ENCODE peak calls at places on chromosomes 5 and 9, in five cellular contexts. D is GM12878, I is HCT116, Z is IMR-90, S is endodermal cell. R is an unnamed sample.

GRCh38 chr5:119355244-119355635 is 579 bp upstream of the TNFAIP8 start:
- DNase-seq in D (no peak), I (no peak), Z (no peak), S (peak; percentile 73), R (peak; percentile 75)

GRCh38 chr5:160970605-160971191 is 118.7 kb upstream of the ATP10B start:
- DNase-seq in D (no peak), I (no peak), Z (no peak), S (no peak), R (no peak)

GRCh38 chr9:34522971-34523797 is at the start of gene ENHO:
- DNase-seq in D (no peak), I (peak; percentile 76), Z (peak; percentile 75), S (peak; percentile 98), R (peak; percentile 95)

GRCh38 chr9:127973169-127974001 is 7.4 kb downstream of the EEIG1 start:
- DNase-seq in D (no peak), I (no peak), Z (no peak), S (peak; percentile 48), R (no peak)

GRCh38 chr5:38555354-38556114 is 912 bp downstream of the LIFR start:
- DNase-seq in D (no peak), I (no peak), Z (no peak), S (no peak), R (no peak)

GRCh38 chr9:14593406-14593805 is 99.8 kb downstream of the ZDHHC21 start:
- DNase-seq in D (no peak), I (no peak), Z (no peak), S (no peak), R (no peak)

GRCh38 chr5:97162045-97162444 is 19.6 kb upstream of the LIX1 start:
- DNase-seq in D (peak; percentile 44), I (peak; percentile 79), Z (peak; percentile 84), S (peak; percentile 86), R (no peak)

GRCh38 chr9:134366223-134367031 is 40.2 kb downstream of the RXRA start:
- DNase-seq in D (no peak), I (no peak), Z (peak; percentile 83), S (no peak), R (peak; percentile 94)

GRCh38 chr5:157162919-157163510 is 3.0 kb downstream of the GARIN3 start:
- DNase-seq in D (no peak), I (no peak), Z (no peak), S (no peak), R (no peak)

GRCh38 chr5:136162001-136162400 is 29.4 kb downstream of the SMAD5 start:
- DNase-seq in D (no peak), I (no peak), Z (peak; percentile 7), S (no peak), R (no peak)

GRCh38 chr5:168985454-168985853 is 315.5 kb downstream of the SLIT3 start:
- DNase-seq in D (no peak), I (no peak), Z (no peak), S (peak; percentile 75), R (no peak)

GRCh38 chr5:168991311-168991710 is 309.6 kb downstream of the SLIT3 start:
- DNase-seq in D (no peak), I (no peak), Z (no peak), S (no peak), R (no peak)

GRCh38 chr5:168987540-168988300 is 313.2 kb downstream of the SLIT3 start:
- DNase-seq in D (no peak), I (peak; percentile 32), Z (peak; percentile 58), S (peak; percentile 94), R (no peak)

GRCh38 chr5:168989731-168990505 is 311.0 kb downstream of the SLIT3 start:
- DNase-seq in D (no peak), I (no peak), Z (no peak), S (no peak), R (no peak)

DNA sequence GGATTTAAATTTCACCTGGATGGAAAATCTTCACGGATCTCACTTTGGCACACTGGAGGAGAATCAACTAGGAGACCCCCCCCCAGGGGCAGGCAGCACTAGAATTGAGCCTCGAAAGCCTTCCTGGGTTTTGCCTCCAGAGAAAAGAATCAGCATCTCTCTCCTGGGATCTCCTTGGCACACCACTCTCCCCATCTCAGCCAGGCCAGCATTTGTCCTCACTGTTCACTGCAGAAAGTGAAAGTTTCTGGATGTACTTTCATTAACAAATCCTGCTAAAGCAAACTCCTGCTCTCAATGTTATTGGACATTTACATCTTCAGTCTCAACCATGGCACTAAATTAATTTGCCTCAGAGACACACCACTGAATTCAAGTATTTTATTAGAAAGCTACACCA is 312.2 kb downstream of the SLIT3 start:
- DNase-seq in D (no peak), I (no peak), Z (no peak), S (no peak), R (no peak)
- H3K27ac ChIP-seq in D (no peak overlapping the region), I (no peak overlapping the region), Z (no peak overlapping the region), S (no peak overlapping the region), R (no peak overlapping the region)

DNA sequence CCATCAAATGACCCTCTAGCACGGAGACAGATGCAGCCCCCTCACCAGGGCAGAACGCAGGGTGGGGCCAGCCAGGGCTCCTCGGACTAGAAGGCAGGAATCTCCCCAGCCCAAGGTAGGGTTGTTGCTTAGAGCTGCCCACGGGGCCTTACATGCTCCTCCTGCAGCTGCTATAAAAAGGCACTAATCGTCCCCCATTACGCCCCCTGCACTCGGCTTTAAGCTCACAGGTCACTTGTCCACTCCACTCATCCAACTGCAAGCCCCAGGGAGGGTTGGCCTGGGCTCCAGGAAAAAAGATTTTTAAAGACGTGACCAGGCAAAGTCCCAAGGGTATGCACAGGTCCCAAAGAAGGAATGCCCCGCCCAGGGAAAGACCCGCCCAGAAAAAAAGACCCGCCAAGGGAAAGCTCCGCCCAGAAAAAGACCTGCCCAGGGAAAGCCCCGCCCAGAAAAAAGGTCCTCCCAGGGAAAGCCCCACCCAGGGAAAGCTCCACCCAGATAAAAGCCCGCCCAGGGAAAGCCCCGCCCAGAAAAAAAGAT is 11.1 kb downstream of the GRIN1 start:
- DNase-seq in D (no peak), I (no peak), Z (no peak), S (no peak), R (no peak)
- H3K9ac ChIP-seq in D (peak overlapping the region; percentile 15), I (peak overlapping the region; percentile 50), Z (no peak overlapping the region), S (no peak overlapping the region), R (no peak overlapping the region)

GRCh38 chr5:117681431-117681830 is 1106.8 kb upstream of the SEMA6A start:
- DNase-seq in D (no peak), I (no peak), Z (no peak), S (no peak), R (no peak)
- H3K27ac ChIP-seq in D (no peak overlapping the region), I (no peak overlapping the region), Z (no peak overlapping the region), S (no peak overlapping the region), R (no peak overlapping the region)

DNA sequence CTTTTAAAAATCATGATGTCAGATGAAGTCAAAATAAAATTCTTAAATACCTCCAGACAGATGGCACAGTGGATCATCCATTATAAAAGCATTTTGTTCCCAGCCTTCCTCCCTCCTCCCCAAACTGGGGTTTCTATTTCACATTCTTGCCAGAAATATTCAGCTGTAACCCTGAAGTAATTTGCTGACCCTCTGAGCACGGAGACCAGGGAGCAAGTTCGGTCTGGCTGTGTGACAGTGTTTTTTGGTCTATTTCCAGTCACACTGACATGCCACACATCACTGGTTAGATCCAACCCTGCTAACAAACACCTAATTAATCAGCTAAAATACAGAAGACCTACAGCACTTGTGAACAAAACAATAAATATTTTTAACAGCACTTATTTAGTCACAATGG is 126.2 kb upstream of the DMRT1 start:
- DNase-seq in D (no peak), I (no peak), Z (no peak), S (no peak), R (no peak)
- H3K9ac ChIP-seq in D (no peak overlapping the region), I (no peak overlapping the region), Z (no peak overlapping the region), S (no peak overlapping the region), R (no peak overlapping the region)

DNA sequence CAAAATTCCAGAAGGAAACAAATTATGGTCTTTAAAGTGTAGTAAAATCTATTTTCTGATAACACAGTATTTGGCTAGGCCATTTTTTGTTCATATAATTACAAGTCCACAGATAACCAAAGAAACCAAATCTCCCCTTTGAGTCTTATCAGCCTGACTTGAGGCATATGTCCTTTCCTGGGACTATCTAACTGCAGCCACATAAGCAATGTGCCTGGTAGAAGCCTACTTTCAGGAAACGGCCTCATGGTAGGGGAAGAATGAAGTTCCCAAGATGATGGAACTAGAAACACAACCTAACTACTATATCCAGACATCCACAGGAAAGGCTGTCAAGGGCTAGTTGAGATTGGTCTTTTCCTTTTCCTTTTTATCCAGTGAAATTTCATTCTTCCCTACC is 130.0 kb downstream of the PIK3R1 start:
- DNase-seq in D (no peak), I (no peak), Z (no peak), S (no peak), R (no peak)
- H3K27ac ChIP-seq in D (no peak overlapping the region), I (no peak overlapping the region), Z (no peak overlapping the region), S (no peak overlapping the region), R (no peak overlapping the region)

GRCh38 chr9:96450613-96451544 is 910 bp downstream of the HABP4 start:
- DNase-seq in D (no peak), I (no peak), Z (peak; percentile 30), S (peak; percentile 76), R (peak; percentile 81)
- H3K9ac ChIP-seq in D (peak overlapping the region; percentile 27), I (peak overlapping the region; percentile 73), Z (peak overlapping the region; percentile 53), S (peak overlapping the region; percentile 0), R (peak overlapping the region; percentile 68)